ENCODE peak calls at places on chromosomes 13 and 19, in four cellular contexts. One of them, this sample, is unnamed.

GRCh38 chr13:98366959-98367358 is 189.9 kb upstream of the RNF113B start:
- DNase-seq in IMR-90: no peak
- DNase-seq in H1: no peak
- DNase-seq in K562: no peak
- DNase-seq in this sample: no peak

GRCh38 chr19:28737021-28737525 is 475.9 kb downstream of the UQCRFS1 start:
- DNase-seq in IMR-90: peak; percentile 44
- DNase-seq in H1: no peak
- DNase-seq in K562: peak; percentile 28
- DNase-seq in this sample: peak; percentile 15

GRCh38 chr19:49442354-49442753 is 1.0 kb upstream of the SLC17A7 start:
- DNase-seq in IMR-90: no peak
- DNase-seq in H1: no peak
- DNase-seq in K562: no peak
- DNase-seq in this sample: no peak

GRCh38 chr13:66462187-66462586 is 767.9 kb downstream of the PCDH9 start:
- DNase-seq in IMR-90: no peak
- DNase-seq in H1: no peak
- DNase-seq in K562: no peak
- DNase-seq in this sample: no peak

GRCh38 chr13:98370806-98371553 is 193.9 kb upstream of the RNF113B start:
- DNase-seq in IMR-90: peak; percentile 97
- DNase-seq in H1: peak; percentile 45
- DNase-seq in K562: no peak
- DNase-seq in this sample: no peak

GRCh38 chr19:46288896-46289588 is 7.8 kb upstream of the HIF3A start:
- DNase-seq in IMR-90: peak; percentile 82
- DNase-seq in H1: no peak
- DNase-seq in K562: peak; percentile 29
- DNase-seq in this sample: peak; percentile 36

GRCh38 chr13:29835280-29836061 is 14.9 kb downstream of the UBL3 start:
- DNase-seq in IMR-90: no peak
- DNase-seq in H1: no peak
- DNase-seq in K562: no peak
- DNase-seq in this sample: no peak

GRCh38 chr19:39631626-39632025 is 24.1 kb upstream of the LGALS16 start:
- DNase-seq in IMR-90: no peak
- DNase-seq in H1: no peak
- DNase-seq in K562: no peak
- DNase-seq in this sample: no peak

GRCh38 chr19:42250666-42251531 is 4.0 kb downstream of the ERF start:
- DNase-seq in IMR-90: peak; percentile 50
- DNase-seq in H1: no peak
- DNase-seq in K562: no peak
- DNase-seq in this sample: no peak

GRCh38 chr19:46206176-46206575 is 23.4 kb upstream of the IGFL1 start:
- DNase-seq in IMR-90: no peak
- DNase-seq in H1: no peak
- DNase-seq in K562: no peak
- DNase-seq in this sample: no peak

GRCh38 chr13:75830842-75831241 is 194.7 kb downstream of the LMO7 start:
- DNase-seq in IMR-90: peak; percentile 78
- DNase-seq in H1: no peak
- DNase-seq in K562: no peak
- DNase-seq in this sample: no peak

GRCh38 chr13:102878491-102878890 is 32.7 kb downstream of the ERCC5 start:
- DNase-seq in IMR-90: peak; percentile 76
- DNase-seq in H1: no peak
- DNase-seq in K562: no peak
- DNase-seq in this sample: no peak

GRCh38 chr13:102561933-102562332 is 34.9 kb upstream of the TPP2 start:
- DNase-seq in IMR-90: no peak
- DNase-seq in H1: no peak
- DNase-seq in K562: no peak
- DNase-seq in this sample: peak; percentile 29

GRCh38 chr13:70960841-70961443 is 852.7 kb upstream of the KLHL1 start:
- DNase-seq in IMR-90: peak; percentile 13
- DNase-seq in H1: no peak
- DNase-seq in K562: no peak
- DNase-seq in this sample: peak; percentile 18

GRCh38 chr19:4597975-4598671 is 38.6 kb upstream of the SEMA6B start:
- DNase-seq in IMR-90: no peak
- DNase-seq in H1: peak; percentile 91
- DNase-seq in K562: peak; percentile 85
- DNase-seq in this sample: no peak

GRCh38 chr19:54209058-54209747 is 8.5 kb downstream of the RPS9 start:
- DNase-seq in IMR-90: no peak
- DNase-seq in H1: peak; percentile 75
- DNase-seq in K562: peak; percentile 44
- DNase-seq in this sample: no peak

GRCh38 chr19:48512504-48513288 is 1.1 kb upstream of the LMTK3 start:
- DNase-seq in IMR-90: no peak
- DNase-seq in H1: no peak
- DNase-seq in K562: no peak
- DNase-seq in this sample: no peak

GRCh38 chr19:19602136-19602712 is 16.3 kb downstream of the PBX4 start:
- DNase-seq in IMR-90: no peak
- DNase-seq in H1: no peak
- DNase-seq in K562: no peak
- DNase-seq in this sample: peak; percentile 40

GRCh38 chr13:64912141-64912540 is 2318.0 kb downstream of the PCDH9 start:
- DNase-seq in IMR-90: peak; percentile 83
- DNase-seq in H1: no peak
- DNase-seq in K562: no peak
- DNase-seq in this sample: no peak

GRCh38 chr13:79423801-79424642 is 18.0 kb upstream of the RBM26 start:
- DNase-seq in IMR-90: peak; percentile 63
- DNase-seq in H1: no peak
- DNase-seq in K562: peak; percentile 47
- DNase-seq in this sample: peak; percentile 29

GRCh38 chr19:6023085-6023682 is 45.2 kb upstream of the RANBP3 start:
- DNase-seq in IMR-90: peak; percentile 71
- DNase-seq in H1: no peak
- DNase-seq in K562: no peak
- DNase-seq in this sample: no peak

GRCh38 chr13:50074843-50075242 is 59.6 kb downstream of the KCNRG start:
- DNase-seq in IMR-90: no peak
- DNase-seq in H1: no peak
- DNase-seq in K562: no peak
- DNase-seq in this sample: no peak

GRCh38 chr13:27583645-27584044 is 36.7 kb downstream of the LNX2 start:
- DNase-seq in IMR-90: no peak
- DNase-seq in H1: no peak
- DNase-seq in K562: no peak
- DNase-seq in this sample: peak; percentile 7

GRCh38 chr19:290539-291521 is at the start of gene PLPP2:
- DNase-seq in IMR-90: no peak
- DNase-seq in H1: peak; percentile 91
- DNase-seq in K562: no peak
- DNase-seq in this sample: no peak

GRCh38 chr19:18128044-18128443 is 24.9 kb upstream of the PIK3R2 start:
- DNase-seq in IMR-90: peak; percentile 33
- DNase-seq in H1: no peak
- DNase-seq in K562: no peak
- DNase-seq in this sample: no peak

GRCh38 chr13:23790591-23791170 is 98.5 kb downstream of the MIPEP start:
- DNase-seq in IMR-90: peak; percentile 82
- DNase-seq in H1: no peak
- DNase-seq in K562: no peak
- DNase-seq in this sample: no peak

GRCh38 chr19:3507371-3508120 is 1.4 kb downstream of the FZR1 start:
- DNase-seq in IMR-90: no peak
- DNase-seq in H1: peak; percentile 75
- DNase-seq in K562: peak; percentile 47
- DNase-seq in this sample: peak; percentile 74

GRCh38 chr19:46924874-46925547 is 64.2 kb downstream of the ARHGAP35 start:
- DNase-seq in IMR-90: no peak
- DNase-seq in H1: no peak
- DNase-seq in K562: peak; percentile 76
- DNase-seq in this sample: no peak

GRCh38 chr19:12544401-12544876 is 6.8 kb downstream of the ZNF564 start:
- DNase-seq in IMR-90: peak; percentile 19
- DNase-seq in H1: no peak
- DNase-seq in K562: peak; percentile 99
- DNase-seq in this sample: no peak

GRCh38 chr19:54439174-54439851 is 9.7 kb upstream of the LENG8 start:
- DNase-seq in IMR-90: no peak
- DNase-seq in H1: peak; percentile 78
- DNase-seq in K562: peak; percentile 47
- DNase-seq in this sample: peak; percentile 56

GRCh38 chr13:48398450-48399095 is 14.3 kb downstream of the LPAR6 start:
- DNase-seq in IMR-90: peak; percentile 18
- DNase-seq in H1: no peak
- DNase-seq in K562: no peak
- DNase-seq in this sample: no peak

GRCh38 chr13:48400090-48400694 is 12.7 kb downstream of the LPAR6 start:
- DNase-seq in IMR-90: no peak
- DNase-seq in H1: no peak
- DNase-seq in K562: no peak
- DNase-seq in this sample: peak; percentile 29

GRCh38 chr13:48401480-48401879 is 11.4 kb downstream of the LPAR6 start:
- DNase-seq in IMR-90: no peak
- DNase-seq in H1: no peak
- DNase-seq in K562: no peak
- DNase-seq in this sample: no peak

GRCh38 chr13:48402325-48402962 is 10.5 kb downstream of the LPAR6 start:
- DNase-seq in IMR-90: no peak
- DNase-seq in H1: no peak
- DNase-seq in K562: no peak
- DNase-seq in this sample: no peak

DNA sequence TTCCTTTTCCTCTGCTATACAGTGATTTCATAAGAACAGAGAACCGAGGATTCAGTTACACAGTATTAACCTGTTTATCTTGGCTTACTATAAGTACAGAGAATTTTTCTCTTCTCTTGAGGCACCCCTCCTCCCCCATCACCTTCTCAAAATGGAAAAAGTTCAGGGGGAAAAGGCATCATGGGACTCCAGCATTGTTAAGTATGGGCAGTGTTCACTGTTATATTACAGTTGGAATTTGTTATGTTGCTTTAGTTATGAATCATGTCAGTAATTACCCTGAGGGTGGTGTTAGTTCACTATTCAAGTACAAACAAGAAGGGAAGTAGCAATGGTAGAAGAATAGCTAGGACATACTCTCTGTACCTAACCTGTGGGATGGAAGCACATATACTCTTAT is 12.1 kb downstream of the LPAR6 start:
- DNase-seq in IMR-90: peak; percentile 46
- DNase-seq in H1: no peak
- DNase-seq in K562: no peak
- DNase-seq in this sample: no peak
- TF ChIP-seq POLR2A in IMR-90: no peak
- TF ChIP-seq POLR2A in H1: no peak
- TF ChIP-seq POLR2A in K562: no peak
- TF ChIP-seq POLR2A in this sample: no peak

GRCh38 chr13:43787998-43788397 is 1.2 kb upstream of the ENOX1 start:
- DNase-seq in IMR-90: peak; percentile 52
- DNase-seq in H1: no peak
- DNase-seq in K562: peak; percentile 3
- DNase-seq in this sample: no peak
- H2AFZ ChIP-seq in IMR-90: no peak overlapping the region
- H2AFZ ChIP-seq in H1: no peak overlapping the region
- H2AFZ ChIP-seq in K562: no peak overlapping the region
- H2AFZ ChIP-seq in this sample: no peak overlapping the region

GRCh38 chr13:113605866-113606438 is 21.4 kb downstream of the TFDP1 start:
- DNase-seq in IMR-90: no peak
- DNase-seq in H1: no peak
- DNase-seq in K562: no peak
- DNase-seq in this sample: no peak

GRCh38 chr13:113604186-113604585 is 19.6 kb downstream of the TFDP1 start:
- DNase-seq in IMR-90: no peak
- DNase-seq in H1: no peak
- DNase-seq in K562: no peak
- DNase-seq in this sample: no peak

GRCh38 chr13:113607477-113608245 is 23.1 kb downstream of the TFDP1 start:
- DNase-seq in IMR-90: no peak
- DNase-seq in H1: no peak
- DNase-seq in K562: no peak
- DNase-seq in this sample: no peak

GRCh38 chr13:113607056-113607455 is 22.5 kb downstream of the TFDP1 start:
- DNase-seq in IMR-90: no peak
- DNase-seq in H1: no peak
- DNase-seq in K562: no peak
- DNase-seq in this sample: no peak

GRCh38 chr13:113605461-113605860 is 20.9 kb downstream of the TFDP1 start:
- DNase-seq in IMR-90: no peak
- DNase-seq in H1: no peak
- DNase-seq in K562: no peak
- DNase-seq in this sample: no peak
- H4K20me1 ChIP-seq in IMR-90: peaks cover 94% of the 10 kb centered on the region
- H4K20me1 ChIP-seq in H1: peaks cover 21% of the 10 kb centered on the region
- H4K20me1 ChIP-seq in K562: no peaks in the 10 kb centered on the region
- H4K20me1 ChIP-seq in this sample: no peaks in the 10 kb centered on the region

GRCh38 chr19:52522555-52522954 is 4.9 kb upstream of the ZNF808 start:
- DNase-seq in IMR-90: no peak
- DNase-seq in H1: no peak
- DNase-seq in K562: peak; percentile 23
- DNase-seq in this sample: no peak

GRCh38 chr19:52527954-52528326 is 472 bp downstream of the ZNF808 start:
- DNase-seq in IMR-90: no peak
- DNase-seq in H1: peak; percentile 52
- DNase-seq in K562: peak; percentile 13
- DNase-seq in this sample: no peak

GRCh38 chr19:52532480-52532879 is 5.0 kb downstream of the ZNF808 start:
- DNase-seq in IMR-90: no peak
- DNase-seq in H1: no peak
- DNase-seq in K562: no peak
- DNase-seq in this sample: no peak

GRCh38 chr19:52524086-52524485 is 3.4 kb upstream of the ZNF808 start:
- DNase-seq in IMR-90: no peak
- DNase-seq in H1: no peak
- DNase-seq in K562: no peak
- DNase-seq in this sample: no peak

DNA sequence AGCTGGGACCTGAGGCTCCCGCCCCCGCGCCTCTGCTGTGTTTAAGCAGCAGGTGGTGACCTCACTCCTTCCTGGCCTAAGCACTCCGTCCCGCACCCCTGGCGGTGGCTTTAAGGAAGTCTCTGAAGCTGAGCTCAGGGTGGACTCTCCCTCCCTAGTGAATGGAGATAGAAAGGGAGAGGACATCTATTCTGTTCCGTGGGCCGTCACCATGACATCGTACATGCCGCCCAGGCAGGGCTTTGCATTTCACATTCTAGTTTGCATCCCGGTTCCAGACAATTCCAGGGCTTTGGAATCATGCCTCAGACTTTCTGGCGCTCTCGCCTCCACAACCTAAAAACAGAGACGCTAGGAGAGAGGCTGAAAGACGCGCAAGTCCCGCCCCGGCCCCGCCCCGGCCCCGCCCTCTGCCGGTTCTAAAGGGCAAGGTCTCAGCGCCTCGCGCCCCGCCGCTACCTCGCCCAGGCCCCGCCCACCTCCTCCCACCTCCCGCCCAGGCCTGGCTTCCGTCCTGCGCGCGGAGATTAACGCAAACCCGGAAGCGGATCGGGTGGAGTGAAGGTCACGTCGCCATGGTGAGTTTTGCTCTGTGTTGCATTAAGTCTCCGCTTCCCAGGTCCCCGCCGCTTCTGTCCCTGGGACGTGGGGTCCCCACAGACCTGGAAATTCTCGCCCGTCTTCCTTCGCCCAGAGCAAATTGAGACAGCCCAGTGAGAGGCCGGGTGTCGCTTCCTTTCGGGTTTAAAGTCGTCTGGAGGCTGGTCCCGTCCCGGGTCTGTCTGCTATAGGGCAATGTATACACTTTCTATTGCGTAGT is at the start of gene ZNF808:
- DNase-seq in IMR-90: peak; percentile 87
- DNase-seq in H1: peak; percentile 90
- DNase-seq in K562: peak; percentile 95
- DNase-seq in this sample: peak; percentile 85
- TF ChIP-seq POLR2A in IMR-90: peak; percentile 46
- TF ChIP-seq POLR2A in H1: peak; percentile 40
- TF ChIP-seq POLR2A in K562: peak; percentile 81
- TF ChIP-seq POLR2A in this sample: peak; percentile 76

This sample was measured in HepG2.